ENCODE peak calls at places on chromosomes 3 and 15, in four cellular contexts. T is GM12878, I is HepG2, S is K562. L is an unnamed sample.

GRCh38 chr3:184639351-184639750 is 72.5 kb downstream of the MAGEF1 start:
- DNase-seq in T (no peak), I (no peak), S (no peak), L (no peak)

GRCh38 chr3:39166134-39166710 is 12.8 kb upstream of the CSRNP1 start:
- DNase-seq in T (no peak), I (no peak), S (peak), L (no peak)

GRCh38 chr3:63945558-63946096 is 33.4 kb upstream of the SCAANT1 start:
- DNase-seq in T (no peak), I (peak), S (no peak), L (no peak)

GRCh38 chr15:56460046-56460445 is 4.9 kb downstream of the MNS1 start:
- DNase-seq in T (no peak), I (no peak), S (no peak), L (no peak)

GRCh38 chr3:197445886-197446631 is 109.7 kb downstream of the BDH1 start:
- DNase-seq in T (no peak), I (no peak), S (no peak), L (no peak)

GRCh38 chr15:71114066-71114680 is 1.1 kb upstream of the THSD4 start:
- DNase-seq in T (no peak), I (no peak), S (no peak), L (no peak)

GRCh38 chr3:58999779-59000170 is 50.0 kb downstream of the CFAP20DC start:
- DNase-seq in T (no peak), I (no peak), S (no peak), L (no peak)

GRCh38 chr15:31268911-31269784 is 57.5 kb upstream of the KLF13 start:
- DNase-seq in T (no peak), I (no peak), S (no peak), L (no peak)

GRCh38 chr3:112856537-112856936 is 9.9 kb upstream of the CD200R1L start:
- DNase-seq in T (no peak), I (no peak), S (peak), L (no peak)

GRCh38 chr3:37808656-37809055 is 53.0 kb upstream of the CTDSPL start:
- DNase-seq in T (no peak), I (no peak), S (no peak), L (no peak)

GRCh38 chr15:36447373-36447772 is 132.1 kb upstream of the CDIN1 start:
- DNase-seq in T (no peak), I (no peak), S (no peak), L (no peak)

GRCh38 chr3:167714871-167715270 is 19.8 kb downstream of the PDCD10 start:
- DNase-seq in T (no peak), I (no peak), S (no peak), L (no peak)

GRCh38 chr15:99071091-99071680 is 33.7 kb upstream of the SYNM start:
- DNase-seq in T (no peak), I (no peak), S (no peak), L (no peak)

GRCh38 chr3:20462723-20463122 is 276.7 kb upstream of the SGO1 start:
- DNase-seq in T (no peak), I (no peak), S (no peak), L (no peak)

GRCh38 chr3:63863150-63864007 is at the start of the genes ATXN7 and THOC7:
- DNase-seq in T (no peak), I (peak), S (peak), L (peak)

GRCh38 chr3:32996046-32996754 is 44.8 kb downstream of the CCR4 start:
- DNase-seq in T (no peak), I (no peak), S (no peak), L (no peak)

GRCh38 chr15:74120426-74120825 is 10.0 kb upstream of the ISLR2 start:
- DNase-seq in T (no peak), I (no peak), S (no peak), L (no peak)

GRCh38 chr3:179449621-179450020 is 1.6 kb downstream of the GNB4 start:
- DNase-seq in T (no peak), I (no peak), S (no peak), L (no peak)

GRCh38 chr15:101070502-101071273 is 151.5 kb downstream of the LRRK1 start:
- DNase-seq in T (no peak), I (peak), S (no peak), L (no peak)

GRCh38 chr3:192812736-192813383 is 85.5 kb upstream of the FGF12 start:
- DNase-seq in T (no peak), I (peak), S (peak), L (peak)

GRCh38 chr3:46491089-46492070 is 6.4 kb upstream of the RTP3 start:
- DNase-seq in T (no peak), I (no peak), S (no peak), L (no peak)

GRCh38 chr3:188286087-188286513 is 132.1 kb downstream of the LPP start:
- DNase-seq in T (no peak), I (no peak), S (no peak), L (no peak)

GRCh38 chr3:86180696-86181095 is 810.3 kb downstream of the VGLL3 start:
- DNase-seq in T (no peak), I (peak), S (no peak), L (peak)

GRCh38 chr3:132344666-132345280 is 27.6 kb downstream of the ACP3 start:
- DNase-seq in T (no peak), I (no peak), S (no peak), L (no peak)

GRCh38 chr3:185082149-185082548 is 70.7 kb downstream of the C3orf70 start:
- DNase-seq in T (no peak), I (no peak), S (no peak), L (no peak)

GRCh38 chr3:1587426-1587825 is 494.6 kb downstream of the CNTN6 start:
- DNase-seq in T (no peak), I (no peak), S (no peak), L (no peak)

GRCh38 chr15:91553455-91553854 is 300.1 kb upstream of the SLCO3A1 start:
- DNase-seq in T (no peak), I (no peak), S (no peak), L (no peak)

GRCh38 chr3:27615555-27615954 is 106.6 kb downstream of the EOMES start:
- DNase-seq in T (no peak), I (no peak), S (no peak), L (no peak)

GRCh38 chr15:31353931-31354330 is 27.3 kb downstream of the KLF13 start:
- DNase-seq in T (no peak), I (no peak), S (no peak), L (no peak)

GRCh38 chr15:94723801-94724200 is 492.4 kb downstream of the MCTP2 start:
- DNase-seq in T (no peak), I (no peak), S (no peak), L (no peak)

GRCh38 chr15:93076217-93076616 is 12.8 kb downstream of the RGMA start:
- DNase-seq in T (no peak), I (no peak), S (no peak), L (no peak)

GRCh38 chr3:27943106-27943505 is 221.0 kb upstream of the EOMES start:
- DNase-seq in T (no peak), I (peak), S (no peak), L (peak)

DNA sequence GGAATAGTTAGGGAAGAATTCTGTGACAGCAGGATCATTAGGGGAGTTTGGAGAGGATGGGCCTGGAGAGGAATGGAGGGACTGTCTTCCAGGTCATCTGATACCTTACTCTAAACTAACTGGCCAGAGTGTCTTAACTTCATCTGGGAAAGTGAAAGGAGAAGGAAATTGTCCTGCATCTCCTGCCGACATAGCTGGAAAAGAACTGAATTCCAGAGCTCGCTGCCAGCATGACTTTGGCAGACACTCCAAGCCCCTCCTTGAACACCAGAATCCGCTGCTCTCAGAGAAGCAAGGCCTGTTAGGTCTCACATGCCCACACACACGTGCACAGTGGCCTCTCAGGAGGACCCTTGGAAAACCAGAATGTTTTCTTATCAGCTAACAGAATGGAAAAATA is 10.5 kb downstream of the ABI3BP start:
- DNase-seq in T (no peak), I (no peak), S (no peak), L (no peak)
- TF ChIP-seq TARDBP in T (no peak), I (no peak), S (no peak), L (no peak)

GRCh38 chr3:73623996-73624362 is 762 bp downstream of the PDZRN3 start:
- DNase-seq in T (no peak), I (no peak), S (no peak), L (peak)
- TF ChIP-seq TARDBP in T (no peak), I (no peak), S (no peak), L (no peak)

DNA sequence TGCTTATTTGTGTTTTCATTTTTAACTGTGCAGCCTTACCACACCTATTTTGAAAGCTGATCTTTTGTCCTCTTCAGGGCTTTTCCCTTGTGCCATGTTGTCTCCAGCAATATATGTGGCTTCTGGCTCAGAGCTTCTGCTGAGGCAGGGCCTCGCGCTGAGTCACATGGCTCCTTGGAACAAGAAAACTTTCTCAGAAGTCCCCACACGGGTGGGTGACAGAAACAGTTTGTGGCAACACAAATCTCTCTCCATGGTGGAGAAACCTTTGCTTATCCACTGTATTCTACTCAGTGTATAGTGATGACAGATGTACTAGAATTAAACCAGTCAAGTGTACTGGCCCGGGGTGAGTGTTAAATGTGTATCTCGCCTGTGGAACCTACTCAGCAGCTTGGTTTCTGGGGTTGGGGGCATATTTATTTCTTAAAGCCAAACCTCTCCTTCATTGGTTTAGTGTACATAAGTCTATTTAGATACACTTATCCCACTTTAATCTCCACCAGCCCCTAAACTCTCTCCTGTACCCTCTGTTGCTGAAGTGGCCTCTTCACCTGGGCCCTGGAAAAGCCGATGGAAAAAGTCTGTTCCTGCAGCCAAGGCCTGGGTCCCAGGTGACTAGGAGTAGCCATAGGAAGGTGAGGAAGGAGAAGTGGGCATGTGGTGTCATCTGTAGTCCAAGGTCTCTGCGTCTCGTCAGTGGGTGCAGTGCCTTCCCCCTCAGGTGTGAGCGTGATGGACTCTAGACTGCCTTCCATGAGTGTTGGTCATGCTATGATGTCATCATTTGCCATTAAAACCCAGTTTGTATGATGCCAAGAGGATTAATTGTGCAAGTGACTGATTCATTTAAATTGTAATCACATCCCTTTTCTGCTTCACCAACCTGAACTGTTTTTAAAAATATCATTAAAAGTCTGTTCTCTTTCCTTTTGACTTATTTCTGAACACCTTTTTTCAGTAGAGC is 3.2 kb upstream of the FBXL22 start:
- DNase-seq in T (no peak), I (no peak), S (peak), L (no peak)
- TF ChIP-seq TARDBP in T (no peak), I (no peak), S (no peak), L (no peak)

DNA sequence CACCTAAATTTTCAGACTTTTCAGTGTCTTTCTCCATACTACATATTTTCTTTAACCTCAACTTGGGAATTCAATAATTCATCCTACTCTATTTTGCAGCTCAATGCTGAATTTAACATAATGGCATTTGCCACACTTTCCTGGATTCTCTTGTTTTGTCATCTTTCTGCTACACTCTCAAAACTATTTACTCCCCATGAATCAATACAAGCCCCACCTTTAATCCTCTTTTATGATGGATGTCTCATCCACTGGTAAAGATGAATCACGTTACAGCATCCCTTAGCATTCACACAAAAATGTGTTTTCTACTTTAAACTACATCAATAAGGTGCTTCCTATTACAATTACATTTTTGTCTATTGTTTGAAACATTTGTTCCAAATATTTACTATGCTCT is 19.6 kb upstream of the CHMP2B start:
- DNase-seq in T (no peak), I (no peak), S (no peak), L (no peak)
- TF ChIP-seq TARDBP in T (no peak), I (no peak), S (no peak), L (no peak)

GRCh38 chr15:88658972-88659931 is 20.4 kb downstream of the ISG20 start:
- DNase-seq in T (no peak), I (no peak), S (no peak), L (no peak)
- TF ChIP-seq TARDBP in T (no peak), I (no peak), S (no peak), L (no peak)

DNA sequence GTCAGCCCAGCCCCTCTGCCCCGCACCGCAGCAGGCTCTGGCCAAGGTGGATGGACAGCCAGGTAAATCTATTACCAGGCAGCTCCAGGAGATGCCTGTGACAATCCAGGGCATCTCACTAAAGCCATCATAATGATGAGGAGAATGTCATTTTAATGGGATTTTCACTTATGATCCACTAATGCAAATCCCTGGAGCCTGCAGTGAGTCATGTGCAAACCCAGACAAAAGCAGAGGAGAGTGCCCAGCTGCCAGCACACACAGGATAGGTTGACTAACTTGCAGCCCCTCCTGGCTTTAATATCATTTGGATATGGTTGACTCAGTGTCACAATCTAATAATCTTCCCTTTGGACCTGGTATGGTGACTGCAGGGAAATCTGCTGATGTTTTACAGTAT is 206.9 kb upstream of the TRIM42 start:
- DNase-seq in T (no peak), I (no peak), S (no peak), L (no peak)
- TF ChIP-seq TARDBP in T (no peak), I (no peak), S (no peak), L (no peak)

GRCh38 chr3:51722362-51722761 is 15.5 kb downstream of the GRM2 start:
- DNase-seq in T (no peak), I (no peak), S (peak), L (no peak)

GRCh38 chr3:51719413-51720025 is 12.7 kb downstream of the GRM2 start:
- DNase-seq in T (no peak), I (no peak), S (no peak), L (peak)

GRCh38 chr3:51721062-51721745 is 14.3 kb downstream of the GRM2 start:
- DNase-seq in T (no peak), I (no peak), S (no peak), L (peak)

GRCh38 chr3:51718547-51719412 is 11.9 kb downstream of the GRM2 start:
- DNase-seq in T (peak), I (peak), S (peak), L (peak)

GRCh38 chr3:51720292-51721061 is 13.6 kb downstream of the GRM2 start:
- DNase-seq in T (no peak), I (no peak), S (no peak), L (peak)
- TF ChIP-seq TARDBP in T (no peak), I (no peak), S (no peak), L (no peak)

GRCh38 chr3:190593075-190593474 is 79.2 kb downstream of the IL1RAP start:
- DNase-seq in T (no peak), I (no peak), S (no peak), L (no peak)
- TF ChIP-seq TARDBP in T (no peak), I (no peak), S (no peak), L (no peak)

DNA sequence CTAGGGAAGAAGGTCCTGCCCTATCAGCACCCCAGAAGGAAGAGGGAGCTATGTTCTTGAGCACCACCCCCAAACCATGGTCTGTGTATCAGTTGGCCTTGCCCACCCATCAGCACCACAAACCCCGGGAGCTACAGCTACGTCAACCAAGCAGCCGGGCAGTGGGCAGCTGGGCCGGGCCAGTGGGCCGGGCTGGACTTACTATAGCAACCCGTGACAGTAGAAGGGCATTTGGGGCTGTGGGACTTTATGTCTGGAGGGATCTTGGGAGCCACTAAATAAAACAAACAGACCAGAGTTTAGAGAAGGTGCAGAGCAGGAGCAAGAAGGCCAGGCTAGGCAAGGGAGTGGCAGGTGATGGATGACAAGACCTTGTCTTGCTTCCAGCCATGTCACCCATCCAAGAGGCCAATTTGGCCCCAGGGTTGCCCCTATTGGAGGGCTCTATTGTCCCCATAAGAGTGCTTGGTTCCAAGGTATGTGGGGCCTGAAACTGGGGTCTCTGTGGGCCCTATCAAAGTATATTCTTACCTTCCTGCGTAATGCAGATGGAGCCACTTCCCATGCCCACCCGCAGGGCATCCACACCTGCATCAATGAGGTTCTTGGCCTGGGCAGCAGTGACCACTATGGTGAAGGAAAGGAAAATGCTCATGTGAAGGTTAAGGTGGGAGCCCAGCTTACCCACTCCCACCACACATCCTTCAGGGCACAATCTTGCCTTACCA is 3.2 kb downstream of the IMPDH2 start:
- DNase-seq in T (no peak), I (no peak), S (no peak), L (no peak)
- TF ChIP-seq TARDBP in T (no peak), I (no peak), S (no peak), L (no peak)

L was measured in HEK293T.